ENCODE peak calls at places on chromosomes 4 and X, in nine cellular contexts. O is CD4-positive, CD25-positive, alpha-beta regulatory T cell; E is ovary; L is tibial artery; S is left ventricle myocardium inferior; C is kidney; I is RWPE2; U is GM23248; D is lower lobe of right lung. J is an unnamed sample.

GRCh38 chr4:155342142-155342541 is 34.6 kb downstream of the MAP9 start:
- DNase-seq in O (no peak), E (no peak), L (no peak), S (no peak), C (no peak), I (no peak), U (peak; percentile 53), D (no peak), J (no peak)

GRCh38 chr4:70706516-70706915 is 15.2 kb upstream of the RUFY3 start:
- DNase-seq in O (no peak), E (no peak), L (no peak), S (no peak), C (no peak), I (no peak), U (peak; percentile 52), D (no peak), J (no peak)

GRCh38 chrX:129462707-129463106 is 60.6 kb downstream of the SMARCA1 start:
- DNase-seq in O (no peak), E (no peak), L (no peak), S (no peak), C (no peak), I (no peak), U (peak; percentile 13), D (no peak), J (no peak)

GRCh38 chr4:68734095-68734494 is 63.6 kb upstream of the UGT2B15 start:
- DNase-seq in O (no peak), E (no peak), L (no peak), S (no peak), C (no peak), I (no peak), U (no peak), D (no peak), J (no peak)

GRCh38 chrX:2928583-2929434 is at the start of gene ARSD:
- DNase-seq in O (peak; percentile 57), E (peak; percentile 91), L (peak; percentile 94), S (peak; percentile 90), C (peak; percentile 99), I (peak; percentile 71), U (peak; percentile 87), D (peak; percentile 96), J (no peak)

GRCh38 chr4:185624248-185624568 is 88.9 kb upstream of the PDLIM3 start:
- DNase-seq in O (no peak), E (no peak), L (no peak), S (peak; percentile 47), C (no peak), I (no peak), U (no peak), D (no peak), J (no peak)

GRCh38 chr4:124854968-124855367 is 142.4 kb upstream of the ANKRD50 start:
- DNase-seq in O (no peak), E (no peak), L (no peak), S (no peak), C (no peak), I (no peak), U (peak; percentile 42), D (no peak), J (no peak)

GRCh38 chr4:158998624-158999023 is 104.3 kb upstream of the RAPGEF2 start:
- DNase-seq in O (no peak), E (no peak), L (no peak), S (no peak), C (no peak), I (no peak), U (peak; percentile 78), D (no peak), J (no peak)

GRCh38 chr4:153759407-153760226 is at the start of gene RNF175:
- DNase-seq in O (no peak), E (no peak), L (no peak), S (no peak), C (no peak), I (no peak), U (peak; percentile 31), D (no peak), J (no peak)

GRCh38 chrX:152641256-152641875 is 3.7 kb downstream of the GABRQ start:
- DNase-seq in O (no peak), E (no peak), L (no peak), S (no peak), C (no peak), I (no peak), U (no peak), D (no peak), J (no peak)

GRCh38 chrX:131544218-131544617 is 344 bp downstream of the OR13H1 start:
- DNase-seq in O (no peak), E (no peak), L (no peak), S (no peak), C (no peak), I (no peak), U (no peak), D (no peak), J (no peak)

GRCh38 chrX:4277122-4277521 is 563.7 kb upstream of the PRKX start:
- DNase-seq in O (no peak), E (no peak), L (no peak), S (no peak), C (no peak), I (no peak), U (no peak), D (no peak), J (no peak)

GRCh38 chr4:83282049-83282535 is 2.5 kb downstream of the COQ2 start:
- DNase-seq in O (peak; percentile 86), E (no peak), L (no peak), S (no peak), C (no peak), I (no peak), U (peak; percentile 63), D (no peak), J (peak; percentile 49)

GRCh38 chrX:108347800-108348199 is 90.4 kb downstream of the COL4A6 start:
- DNase-seq in O (no peak), E (no peak), L (no peak), S (no peak), C (peak; percentile 29), I (no peak), U (no peak), D (no peak), J (peak; percentile 1)

GRCh38 chrX:108353452-108353851 is 84.8 kb downstream of the COL4A6 start:
- DNase-seq in O (no peak), E (no peak), L (no peak), S (no peak), C (no peak), I (no peak), U (no peak), D (no peak), J (no peak)

GRCh38 chrX:108348525-108348924 is 89.7 kb downstream of the COL4A6 start:
- DNase-seq in O (no peak), E (no peak), L (no peak), S (no peak), C (no peak), I (no peak), U (no peak), D (no peak), J (no peak)

DNA sequence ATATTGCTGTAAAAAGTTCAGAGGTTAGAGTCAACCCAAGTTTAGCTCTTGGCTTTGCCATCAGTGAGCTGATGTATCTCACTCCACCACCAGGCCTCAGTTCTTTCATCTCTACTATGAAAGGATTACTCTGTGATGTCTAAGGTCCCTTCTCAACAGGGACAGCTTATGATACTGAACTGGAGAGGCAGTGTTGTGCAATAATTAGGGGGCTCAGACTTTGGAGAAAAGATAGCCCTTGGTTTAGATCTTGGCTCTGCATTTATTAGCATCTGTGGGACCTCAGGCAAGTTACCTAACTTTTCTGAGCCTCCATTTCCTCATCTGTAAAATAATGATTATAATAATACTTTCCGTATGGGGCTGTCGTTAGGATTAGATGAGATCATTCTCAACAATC is 89.0 kb downstream of the COL4A6 start:
- DNase-seq in O (no peak), E (no peak), L (no peak), S (no peak), C (no peak), I (no peak), U (no peak), D (no peak), J (no peak)
- H3K27ac ChIP-seq in O (no peak overlapping the region), E (no peak overlapping the region), L (no peak overlapping the region), S (no peak overlapping the region), C (no peak overlapping the region), I (no peak overlapping the region), U (no peak overlapping the region), D (no peak overlapping the region), J (no peak overlapping the region)

GRCh38 chr4:147482281-147482680 is 1.4 kb downstream of the EDNRA start:
- DNase-seq in O (no peak), E (no peak), L (no peak), S (no peak), C (no peak), I (no peak), U (no peak), D (no peak), J (no peak)

GRCh38 chr4:147480502-147480890 is 401 bp upstream of the EDNRA start:
- DNase-seq in O (no peak), E (peak; percentile 45), L (peak; percentile 67), S (no peak), C (no peak), I (no peak), U (no peak), D (no peak), J (no peak)

GRCh38 chr4:147481577-147482109 is 746 bp downstream of the EDNRA start:
- DNase-seq in O (no peak), E (peak; percentile 54), L (peak; percentile 67), S (no peak), C (no peak), I (no peak), U (peak; percentile 44), D (no peak), J (no peak)

GRCh38 chr4:147479817-147480216 is 1.1 kb upstream of the EDNRA start:
- DNase-seq in O (no peak), E (peak; percentile 40), L (peak; percentile 93), S (peak; percentile 28), C (no peak), I (no peak), U (peak; percentile 58), D (no peak), J (peak; percentile 7)

GRCh38 chr4:147480891-147481576 is at the start of gene EDNRA:
- DNase-seq in O (no peak), E (peak; percentile 66), L (peak; percentile 73), S (peak; percentile 30), C (peak; percentile 83), I (peak; percentile 54), U (peak; percentile 79), D (peak; percentile 51), J (peak; percentile 36)
- H3K4me3 ChIP-seq in O (no peak within 1 kb of the TSS), E (peak within 1 kb of the TSS; percentile 61), L (peak within 1 kb of the TSS; percentile 70), S (peak within 1 kb of the TSS; percentile 73), C (peak within 1 kb of the TSS; percentile 43), I (peak within 1 kb of the TSS; percentile 50), U (peak within 1 kb of the TSS; percentile 73), D (peak within 1 kb of the TSS; percentile 58), J (peak within 1 kb of the TSS; percentile 58)

GRCh38 chr4:179583221-179583620 is 2141.0 kb upstream of the AGA start:
- DNase-seq in O (no peak), E (no peak), L (no peak), S (no peak), C (no peak), I (no peak), U (no peak), D (no peak), J (no peak)
- H3K9me3 ChIP-seq in O (no peaks in the 10 kb centered on the region), E (no peaks in the 10 kb centered on the region), L (no peaks in the 10 kb centered on the region), S (peaks cover 24% of the 10 kb centered on the region), C (no peaks in the 10 kb centered on the region), I (no peaks in the 10 kb centered on the region), U (no peaks in the 10 kb centered on the region), D (no peaks in the 10 kb centered on the region), J (no peaks in the 10 kb centered on the region)

DNA sequence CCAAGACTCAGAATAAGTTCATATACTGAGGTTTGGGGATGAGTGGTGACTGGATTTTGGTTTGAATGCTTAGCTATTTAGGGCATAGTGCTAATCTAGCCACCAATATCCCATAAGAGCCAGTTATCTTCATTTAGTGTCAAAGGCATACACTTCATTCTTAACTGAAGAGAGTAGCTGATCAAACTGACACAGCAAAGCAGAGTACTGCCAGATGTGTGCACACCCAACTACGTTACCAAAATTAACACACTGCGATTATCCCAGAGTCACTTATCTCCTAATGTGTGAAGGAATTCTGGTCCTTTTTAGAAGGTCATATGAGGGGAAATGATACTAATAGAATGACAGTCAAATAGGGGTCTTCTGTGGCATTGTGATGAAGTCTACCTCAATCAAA is 10.3 kb downstream of the ANK2 start:
- DNase-seq in O (no peak), E (no peak), L (no peak), S (no peak), C (no peak), I (no peak), U (no peak), D (no peak), J (no peak)
- H3K27ac ChIP-seq in O (no peak overlapping the region), E (no peak overlapping the region), L (no peak overlapping the region), S (peak overlapping the region; percentile 38), C (no peak overlapping the region), I (no peak overlapping the region), U (no peak overlapping the region), D (no peak overlapping the region), J (no peak overlapping the region)